ENCODE peak calls at places on chromosomes 1 and 21, in five cellular contexts. L, S, E, B and V are unnamed samples.

GRCh38 chr1:63721531-63722189 is 52.2 kb upstream of the ROR1 start:
- DNase-seq in S (no peak), B (no peak), L (peak), E (no peak), V (peak)

GRCh38 chr1:95223110-95223509 is 10.9 kb upstream of the RWDD3 start:
- DNase-seq in B (no peak), L (peak), E (no peak), S (no peak), V (no peak)

GRCh38 chr1:232380131-232380530 is 249.8 kb downstream of the SIPA1L2 start:
- DNase-seq in S (no peak), L (no peak), B (no peak), E (no peak), V (no peak)

GRCh38 chr1:233442392-233442791 is 114.9 kb downstream of the MAP3K21 start:
- DNase-seq in L (no peak), B (no peak), E (no peak), S (no peak), V (no peak)

GRCh38 chr1:153572569-153573015 is 6.9 kb upstream of the S100A2 start:
- DNase-seq in S (no peak), B (peak), L (peak), E (peak), V (peak)

GRCh38 chr21:31084689-31085088 is 46.4 kb upstream of the KRTAP19-8 start:
- DNase-seq in L (no peak), B (no peak), E (no peak), S (no peak), V (no peak)

GRCh38 chr1:160432371-160432786 is 32.0 kb downstream of the VANGL2 start:
- DNase-seq in L (no peak), S (no peak), B (no peak), E (no peak), V (no peak)

GRCh38 chr1:67832737-67833594 is at the start of gene GNG12:
- DNase-seq in L (peak), E (peak), B (peak), S (peak), V (peak)

GRCh38 chr1:93681549-93682412 is at the start of gene BCAR3:
- DNase-seq in S (peak), B (peak), L (peak), E (peak), V (peak)

GRCh38 chr1:153597206-153597605 is 15.7 kb downstream of the S100A16 start:
- DNase-seq in E (peak), B (peak), L (peak), S (peak), V (peak)

GRCh38 chr1:60583696-60584095 is 498.7 kb upstream of the NFIA start:
- DNase-seq in S (no peak), B (no peak), E (no peak), L (no peak), V (no peak)

GRCh38 chr1:227372662-227373061 is 54.4 kb upstream of the CDC42BPA start:
- DNase-seq in B (no peak), S (no peak), E (no peak), L (peak), V (no peak)

GRCh38 chr1:231603598-231604275 is 22.9 kb upstream of the DISC1 start:
- DNase-seq in B (peak), S (peak), E (peak), L (peak), V (peak)

GRCh38 chr1:239952348-239953307 is 139.1 kb upstream of the FMN2 start:
- DNase-seq in B (peak), E (no peak), S (no peak), L (no peak), V (no peak)

GRCh38 chr1:183283286-183283685 is 97.2 kb downstream of the LAMC2 start:
- DNase-seq in B (no peak), E (no peak), S (no peak), L (no peak), V (no peak)

GRCh38 chr1:180182721-180183311 is 28.1 kb downstream of the QSOX1 start:
- DNase-seq in E (no peak), L (no peak), S (no peak), B (no peak), V (no peak)

GRCh38 chr1:67817319-67817718 is 15.9 kb downstream of the GNG12 start:
- DNase-seq in B (no peak), E (no peak), S (no peak), L (no peak), V (peak)

GRCh38 chr1:210586785-210587184 is 258.1 kb downstream of the HHAT start:
- DNase-seq in E (no peak), L (no peak), S (no peak), B (no peak), V (no peak)

GRCh38 chr1:21913763-21914162 is 23.3 kb downstream of the HSPG2 start:
- DNase-seq in S (no peak), E (no peak), L (no peak), B (no peak), V (no peak)

GRCh38 chr1:101259744-101260148 is 22.9 kb downstream of the S1PR1 start:
- DNase-seq in L (peak), B (no peak), S (no peak), E (no peak), V (no peak)

GRCh38 chr1:15229569-15230170 is 17.4 kb upstream of the FHAD1 start:
- DNase-seq in E (no peak), S (no peak), B (no peak), L (no peak), V (peak)

GRCh38 chr21:14864211-14865021 is 200.4 kb downstream of the NRIP1 start:
- DNase-seq in B (peak), S (peak), E (peak), L (peak), V (peak)

GRCh38 chr1:151831605-151832004 is at the start of gene RORC:
- DNase-seq in E (no peak), L (no peak), S (no peak), B (no peak), V (peak)

GRCh38 chr1:181514298-181515290 is 31.3 kb downstream of the CACNA1E start:
- DNase-seq in E (no peak), S (no peak), L (no peak), B (no peak), V (peak)

GRCh38 chr1:207890136-207890738 is 20.7 kb downstream of the CD34 start:
- DNase-seq in E (no peak), S (no peak), L (peak), B (no peak), V (peak)

GRCh38 chr1:224127925-224128819 is 14.3 kb downstream of the FBXO28 start:
- DNase-seq in E (no peak), B (no peak), S (no peak), L (peak), V (no peak)

GRCh38 chr1:228009828-228010775 is 3.3 kb downstream of the WNT3A start:
- DNase-seq in E (no peak), B (no peak), S (no peak), L (no peak), V (no peak)

GRCh38 chr1:69523032-69523431 is 44.7 kb upstream of the LRRC7 start:
- DNase-seq in S (no peak), E (no peak), B (no peak), L (peak), V (no peak)

GRCh38 chr1:215992620-215993019 is 425.5 kb downstream of the KCTD3 start:
- DNase-seq in L (peak), E (no peak), S (no peak), B (no peak), V (no peak)

GRCh38 chr1:207903053-207903452 is 7.9 kb downstream of the CD34 start:
- DNase-seq in E (no peak), S (no peak), B (no peak), L (no peak), V (no peak)

GRCh38 chr1:212482352-212483153 is 49.8 kb downstream of the NENF start:
- DNase-seq in B (no peak), E (no peak), S (no peak), L (peak), V (peak)

GRCh38 chr1:9316080-9316444 is 23.4 kb downstream of the SPSB1 start:
- DNase-seq in B (peak), S (no peak), E (peak), L (no peak), V (no peak)